ENCODE peak calls at places on chromosomes 11 and 22, in nine cellular contexts. I, W, U, Z, R, M, Y, K and P are unnamed samples.

GRCh38 chr11:47616726-47617416 is 22.7 kb upstream of the C1QTNF4 start:
- DNase-seq in I (peak; percentile 87), W (peak; percentile 21), U (peak; percentile 46), Z (no peak), R (no peak), M (no peak), Y (no peak), K (peak; percentile 53), P (peak; percentile 82)

GRCh38 chr22:27857441-27857840 is 55.9 kb upstream of the MN1 start:
- DNase-seq in I (peak; percentile 85), W (no peak), U (no peak), Z (no peak), R (no peak), M (no peak), Y (no peak), K (no peak), P (no peak)

GRCh38 chr11:73931039-73931645 is 19.7 kb upstream of the DNAJB13 start:
- DNase-seq in I (peak; percentile 89), W (peak; percentile 79), U (peak; percentile 85), Z (no peak), R (no peak), M (no peak), Y (no peak), K (peak; percentile 45), P (peak; percentile 82)

GRCh38 chr11:121672630-121673487 is 220.1 kb upstream of the SORL1-AS1 start:
- DNase-seq in I (peak; percentile 76), W (no peak), U (no peak), Z (no peak), R (no peak), M (peak; percentile 88), Y (no peak), K (no peak), P (no peak)

GRCh38 chr11:131206671-131207070 is 163.7 kb upstream of the NTM start:
- DNase-seq in I (no peak), W (no peak), U (no peak), Z (no peak), R (no peak), M (no peak), Y (no peak), K (no peak), P (no peak)

GRCh38 chr11:76279651-76280050 is 73.3 kb upstream of the WNT11 start:
- DNase-seq in I (no peak), W (no peak), U (no peak), Z (no peak), R (no peak), M (no peak), Y (no peak), K (no peak), P (no peak)

GRCh38 chr11:86069408-86070086 is 663 bp upstream of the PICALM start:
- DNase-seq in I (peak; percentile 96), W (peak; percentile 54), U (peak; percentile 75), Z (no peak), R (no peak), M (no peak), Y (no peak), K (peak; percentile 76), P (peak; percentile 95)

GRCh38 chr11:117062503-117062902 is 35.7 kb downstream of the SIK3 start:
- DNase-seq in I (no peak), W (no peak), U (no peak), Z (no peak), R (no peak), M (no peak), Y (no peak), K (peak; percentile 18), P (no peak)

GRCh38 chr11:65132238-65132987 is 1.9 kb downstream of the SYVN1 start:
- DNase-seq in I (no peak), W (no peak), U (no peak), Z (no peak), R (no peak), M (peak; percentile 56), Y (no peak), K (peak; percentile 82), P (no peak)
- H3K4me3 ChIP-seq in I (peak overlapping the region; percentile 84), W (peak overlapping the region; percentile 81), U (peak overlapping the region; percentile 90), Z (no peak overlapping the region), R (peak overlapping the region; percentile 95), M (peak overlapping the region; percentile 92), Y (no peak overlapping the region), K (peak overlapping the region; percentile 78), P (no peak overlapping the region)

GRCh38 chr11:107702723-107703122 is 9.1 kb downstream of the SLN start:
- DNase-seq in I (peak; percentile 30), W (no peak), U (peak; percentile 45), Z (no peak), R (no peak), M (no peak), Y (no peak), K (no peak), P (no peak)
- H3K4me3 ChIP-seq in I (no peak overlapping the region), W (no peak overlapping the region), U (no peak overlapping the region), Z (no peak overlapping the region), R (no peak overlapping the region), M (no peak overlapping the region), Y (no peak overlapping the region), K (no peak overlapping the region), P (no peak overlapping the region)

GRCh38 chr11:113475160-113475761 is at the start of gene DRD2:
- DNase-seq in I (peak; percentile 42), W (no peak), U (no peak), Z (no peak), R (no peak), M (no peak), Y (no peak), K (no peak), P (no peak)
- H3K4me3 ChIP-seq in I (no peak within 1 kb of the TSS), W (no peak within 1 kb of the TSS), U (peak within 1 kb of the TSS; percentile 27), Z (no peak within 1 kb of the TSS), R (no peak within 1 kb of the TSS), M (peak within 1 kb of the TSS; percentile 17), Y (no peak within 1 kb of the TSS), K (no peak within 1 kb of the TSS), P (no peak within 1 kb of the TSS)

GRCh38 chr11:118635642-118636041 is 28.2 kb downstream of the PHLDB1 start:
- DNase-seq in I (no peak), W (no peak), U (no peak), Z (no peak), R (no peak), M (no peak), Y (no peak), K (no peak), P (no peak)

GRCh38 chr11:118633979-118634378 is 26.6 kb downstream of the PHLDB1 start:
- DNase-seq in I (peak; percentile 81), W (no peak), U (no peak), Z (no peak), R (no peak), M (no peak), Y (no peak), K (no peak), P (peak; percentile 38)

GRCh38 chr11:118635237-118635591 is 27.8 kb downstream of the PHLDB1 start:
- DNase-seq in I (no peak), W (no peak), U (no peak), Z (no peak), R (no peak), M (no peak), Y (no peak), K (no peak), P (no peak)

GRCh38 chr11:118633319-118633690 is 25.9 kb downstream of the PHLDB1 start:
- DNase-seq in I (peak; percentile 53), W (no peak), U (no peak), Z (no peak), R (no peak), M (no peak), Y (no peak), K (no peak), P (no peak)

DNA sequence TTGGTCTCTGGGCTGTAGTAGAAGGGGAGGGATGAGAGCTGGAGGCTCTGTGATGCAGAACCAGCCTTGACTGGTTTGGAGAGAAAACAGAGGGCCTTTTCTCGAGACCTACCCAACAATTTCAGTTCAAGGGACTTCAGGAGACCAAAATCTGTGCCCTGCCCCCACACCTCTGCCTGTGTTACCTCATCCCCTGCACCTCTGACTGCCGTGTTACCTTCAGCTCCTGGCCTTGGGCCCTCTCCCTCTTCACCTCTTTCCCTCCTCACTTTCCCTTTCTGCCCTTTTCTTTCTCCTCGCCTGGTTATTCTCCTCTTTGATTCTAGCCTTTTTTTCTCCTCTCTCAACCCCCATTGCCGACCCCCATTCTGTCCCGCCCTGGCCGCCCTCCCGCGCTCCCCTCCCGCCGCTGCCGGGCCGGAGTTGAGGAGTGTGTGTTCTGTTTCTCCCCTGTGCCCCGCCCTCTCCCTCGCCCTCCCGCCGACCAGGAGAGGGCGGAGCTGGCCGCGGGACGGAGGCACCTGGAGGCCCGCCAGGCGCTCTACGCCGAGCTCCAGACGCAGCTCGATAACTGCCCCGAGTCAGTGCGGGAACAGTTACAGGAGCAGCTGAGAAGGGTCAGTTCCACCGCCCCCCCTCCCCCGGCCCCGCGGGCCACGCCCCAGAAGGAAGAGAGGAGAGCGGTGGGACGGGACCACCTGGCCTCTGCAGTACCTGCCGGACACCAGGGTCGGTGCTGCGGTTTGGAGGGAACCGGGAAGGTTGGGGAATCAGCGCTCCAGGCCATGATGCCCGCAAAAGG is 27.2 kb downstream of the PHLDB1 start:
- DNase-seq in I (peak; percentile 56), W (no peak), U (peak; percentile 86), Z (no peak), R (peak; percentile 92), M (peak; percentile 94), Y (no peak), K (no peak), P (peak; percentile 76)
- H3K4me3 ChIP-seq in I (no peak overlapping the region), W (peak overlapping the region; percentile 50), U (peak overlapping the region; percentile 62), Z (no peak overlapping the region), R (peak overlapping the region; percentile 31), M (peak overlapping the region; percentile 47), Y (no peak overlapping the region), K (no peak overlapping the region), P (no peak overlapping the region)

GRCh38 chr11:114182471-114182968 is 113.7 kb upstream of the NNMT start:
- DNase-seq in I (no peak), W (no peak), U (no peak), Z (no peak), R (no peak), M (no peak), Y (no peak), K (no peak), P (no peak)

GRCh38 chr11:114183041-114183511 is 113.1 kb upstream of the NNMT start:
- DNase-seq in I (no peak), W (no peak), U (no peak), Z (peak; percentile 44), R (no peak), M (peak; percentile 70), Y (peak; percentile 87), K (no peak), P (no peak)

GRCh38 chr11:114187173-114187572 is 109.0 kb upstream of the NNMT start:
- DNase-seq in I (no peak), W (no peak), U (no peak), Z (no peak), R (no peak), M (peak; percentile 46), Y (no peak), K (peak; percentile 15), P (no peak)

GRCh38 chr11:114188851-114189570 is 107.2 kb upstream of the NNMT start:
- DNase-seq in I (no peak), W (no peak), U (no peak), Z (no peak), R (no peak), M (no peak), Y (no peak), K (no peak), P (no peak)

GRCh38 chr11:114185436-114185835 is 110.8 kb upstream of the NNMT start:
- DNase-seq in I (no peak), W (no peak), U (no peak), Z (no peak), R (no peak), M (no peak), Y (no peak), K (no peak), P (no peak)
- H3K4me3 ChIP-seq in I (no peak overlapping the region), W (no peak overlapping the region), U (no peak overlapping the region), Z (no peak overlapping the region), R (no peak overlapping the region), M (no peak overlapping the region), Y (no peak overlapping the region), K (no peak overlapping the region), P (no peak overlapping the region)

GRCh38 chr22:45212992-45213751 is 27.5 kb downstream of the KIAA0930 start:
- DNase-seq in I (peak; percentile 90), W (no peak), U (no peak), Z (no peak), R (peak; percentile 67), M (peak; percentile 89), Y (no peak), K (no peak), P (peak; percentile 53)
- H3K4me3 ChIP-seq in I (peak overlapping the region; percentile 70), W (no peak overlapping the region), U (no peak overlapping the region), Z (no peak overlapping the region), R (peak overlapping the region; percentile 35), M (peak overlapping the region; percentile 52), Y (no peak overlapping the region), K (no peak overlapping the region), P (peak overlapping the region; percentile 23)